ENCODE peak calls at places on chromosomes 13 and 19, in seven cellular contexts. R is stimulated activated CD4-positive, alpha-beta T cell treated with anti-CD3 and anti-CD28 coated beads, Interleukin-15, amount 100 ng/mL, for 1 hour; F is activated naive CD8-positive, alpha-beta T cell treated with anti-CD3 and anti-CD28 coated beads for 36 hours; H is A549; W is left kidney; B is stimulated activated CD8-positive, alpha-beta memory T cell treated with anti-CD3 and anti-CD28 coated beads, Interleukin-12 subunit alpha, Interleukin-12 subunit beta, amount 100 ng/mL, for 4 hours; K is DMS79 treated with DMSO at 0.1 percent for 48 hours. I is an unnamed sample.

GRCh38 chr19:57850553-57851017 is 926 bp downstream of the ZNF587 start:
- DNase-seq in R (no peak), F (peak), H (peak), W (peak), B (no peak), K (peak), I (no peak)

GRCh38 chr19:42563352-42564210 is 31.1 kb downstream of the CEACAM8 start:
- DNase-seq in R (no peak), F (no peak), H (peak), W (peak), B (no peak), K (peak), I (no peak)

GRCh38 chr19:47891622-47891922 is 5.5 kb upstream of the SULT2A1 start:
- DNase-seq in R (no peak), F (no peak), H (no peak), W (no peak), B (no peak), K (no peak), I (no peak)

GRCh38 chr13:29925457-29925856 is 75.0 kb upstream of the UBL3 start:
- DNase-seq in R (no peak), F (no peak), H (peak), W (peak), B (no peak), K (peak), I (peak)

GRCh38 chr13:22235285-22235949 is 564.5 kb downstream of the FGF9 start:
- DNase-seq in R (no peak), F (no peak), H (no peak), W (peak), B (no peak), K (no peak), I (no peak)

GRCh38 chr13:113457510-113457909 is 4.2 kb upstream of the ADPRHL1 start:
- DNase-seq in R (no peak), F (no peak), H (no peak), W (no peak), B (no peak), K (no peak), I (no peak)

GRCh38 chr19:47133021-47133471 is 2.4 kb downstream of the SAE1 start:
- DNase-seq in R (no peak), F (no peak), H (no peak), W (no peak), B (no peak), K (no peak), I (no peak)

GRCh38 chr13:43698009-43698408 is 88.8 kb downstream of the ENOX1 start:
- DNase-seq in R (no peak), F (no peak), H (no peak), W (no peak), B (no peak), K (no peak), I (no peak)

GRCh38 chr13:48585456-48585840 is 52.6 kb upstream of the RCBTB2 start:
- DNase-seq in R (no peak), F (no peak), H (no peak), W (peak), B (no peak), K (peak), I (no peak)

GRCh38 chr13:113176292-113176691 is 17.8 kb downstream of the PROZ start:
- DNase-seq in R (no peak), F (no peak), H (no peak), W (no peak), B (peak), K (no peak), I (no peak)

GRCh38 chr13:73335226-73335625 is 276.4 kb downstream of the KLF5 start:
- DNase-seq in R (no peak), F (no peak), H (peak), W (no peak), B (no peak), K (no peak), I (no peak)

GRCh38 chr19:6210721-6211600 is 68.8 kb downstream of the MLLT1 start:
- DNase-seq in R (no peak), F (no peak), H (no peak), W (no peak), B (no peak), K (no peak), I (no peak)

GRCh38 chr13:33322474-33322827 is 36.9 kb upstream of the STARD13 start:
- DNase-seq in R (no peak), F (no peak), H (no peak), W (no peak), B (no peak), K (no peak), I (no peak)

GRCh38 chr13:44715287-44716224 is 139.4 kb upstream of the TSC22D1 start:
- DNase-seq in R (no peak), F (no peak), H (no peak), W (no peak), B (no peak), K (no peak), I (no peak)

GRCh38 chr13:109479991-109480696 is 306.2 kb downstream of the IRS2 start:
- DNase-seq in R (no peak), F (no peak), H (no peak), W (no peak), B (no peak), K (no peak), I (no peak)

GRCh38 chr19:12953456-12954149 is 3.4 kb downstream of the GADD45GIP1 start:
- DNase-seq in R (no peak), F (no peak), H (no peak), W (no peak), B (no peak), K (no peak), I (no peak)

GRCh38 chr13:22454586-22454985 is 726.2 kb upstream of the SGCG start:
- DNase-seq in R (no peak), F (no peak), H (no peak), W (peak), B (no peak), K (peak), I (no peak)

GRCh38 chr13:46665630-46666482 is 112.9 kb downstream of the LRCH1 start:
- DNase-seq in R (no peak), F (no peak), H (peak), W (no peak), B (no peak), K (no peak), I (no peak)

GRCh38 chr13:91017031-91017668 is 330.3 kb upstream of the MIR17HG start:
- DNase-seq in R (no peak), F (peak), H (peak), W (peak), B (no peak), K (peak), I (peak)

GRCh38 chr13:34369925-34370324 is 552.0 kb downstream of the RFC3 start:
- DNase-seq in R (no peak), F (no peak), H (no peak), W (no peak), B (no peak), K (no peak), I (no peak)

GRCh38 chr13:94343243-94343585 is 136.3 kb downstream of the DCT start:
- DNase-seq in R (no peak), F (no peak), H (no peak), W (no peak), B (no peak), K (no peak), I (no peak)